ENCODE peak calls at places on chromosomes 4 and X, in five cellular contexts. K is foreskin fibroblast, N is neural progenitor cell, B is right lobe of liver, D is uterus. T is an unnamed sample.

GRCh38 chr4:1113311-1114009 is at the start of gene RNF212:
- DNase-seq in K (no peak), N (peak; percentile 39), D (no peak), B (no peak), T (no peak)

GRCh38 chrX:50827996-50828395 is 14.0 kb upstream of the SHROOM4 start:
- DNase-seq in N (no peak), B (no peak), D (no peak), K (no peak), T (no peak)

GRCh38 chrX:12991575-12991974 is 16.7 kb downstream of the TMSB4X start:
- DNase-seq in D (no peak), B (no peak), N (no peak), K (no peak), T (no peak)

GRCh38 chrX:20913760-20914159 is 460.5 kb upstream of the CNKSR2 start:
- DNase-seq in D (no peak), K (no peak), N (peak; percentile 54), B (no peak), T (no peak)

GRCh38 chr4:186118582-186118981 is 14.1 kb downstream of the FAM149A start:
- DNase-seq in B (no peak), K (no peak), N (no peak), D (no peak), T (no peak)

GRCh38 chrX:21926527-21927278 is 13.8 kb upstream of the SMS start:
- DNase-seq in D (no peak), N (no peak), K (peak; percentile 84), B (no peak), T (peak; percentile 45)

GRCh38 chr4:3246458-3247398 is 2.2 kb upstream of the MSANTD1 start:
- DNase-seq in D (no peak), K (no peak), N (no peak), B (no peak), T (no peak)

GRCh38 chrX:68238568-68238967 is 194.7 kb downstream of the OPHN1 start:
- DNase-seq in B (no peak), N (peak; percentile 21), K (no peak), D (no peak), T (peak; percentile 1)

GRCh38 chr4:113445286-113445685 is 316.3 kb downstream of the CAMK2D start:
- DNase-seq in K (peak; percentile 93), B (no peak), D (peak; percentile 78), N (no peak), T (no peak)

GRCh38 chr4:74096265-74096980 is 2.6 kb downstream of the CXCL2 start:
- DNase-seq in D (no peak), B (peak; percentile 58), K (no peak), N (no peak), T (no peak)

GRCh38 chr4:8838911-8839431 is 32.7 kb downstream of the HMX1 start:
- DNase-seq in D (no peak), N (no peak), B (no peak), K (no peak), T (no peak)

GRCh38 chr4:155809835-155810234 is 51.0 kb downstream of the GUCY1B1 start:
- DNase-seq in B (no peak), D (no peak), N (peak; percentile 77), K (peak; percentile 76), T (peak; percentile 93)

GRCh38 chr4:73599182-73599581 is 21.1 kb downstream of the RASSF6 start:
- DNase-seq in K (peak; percentile 62), N (peak; percentile 39), B (no peak), D (no peak), T (no peak)

GRCh38 chr4:88418411-88418810 is 38.5 kb upstream of the HERC5 start:
- DNase-seq in B (no peak), N (no peak), D (no peak), K (no peak), T (no peak)

GRCh38 chrX:134512566-134512965 is 52.6 kb downstream of the HPRT1 start:
- DNase-seq in K (peak; percentile 61), N (no peak), D (no peak), B (no peak), T (no peak)

GRCh38 chrX:109301177-109301576 is 180.7 kb downstream of the GUCY2F start:
- DNase-seq in N (no peak), B (no peak), D (no peak), K (no peak), T (no peak)

GRCh38 chr4:86032476-86033022 is 327.3 kb downstream of the MAPK10 start:
- DNase-seq in N (no peak), B (no peak), D (peak; percentile 24), K (peak; percentile 85), T (no peak)

GRCh38 chrX:22395372-22395771 is 122.7 kb downstream of the CBLL2 start:
- DNase-seq in B (no peak), N (no peak), D (no peak), K (no peak), T (no peak)

GRCh38 chrX:31836479-31836878 is 764.6 kb upstream of the FTHL17 start:
- DNase-seq in B (no peak), K (no peak), D (no peak), N (no peak), T (no peak)

GRCh38 chrX:13059676-13060499 is 15.5 kb upstream of the FAM9C start:
- DNase-seq in K (peak; percentile 76), D (no peak), B (no peak), N (no peak), T (no peak)

GRCh38 chr4:146235654-146236570 is 21.6 kb downstream of the REELD1 start:
- DNase-seq in K (no peak), D (no peak), N (no peak), B (no peak), T (no peak)

GRCh38 chr4:147518846-147519767 is 38.2 kb downstream of the EDNRA start:
- DNase-seq in K (peak; percentile 63), N (peak; percentile 77), D (peak; percentile 63), B (no peak), T (peak; percentile 87)

GRCh38 chr4:3858765-3859388 is 92.7 kb downstream of the ADRA2C start:
- DNase-seq in N (no peak), D (no peak), B (no peak), K (no peak), T (no peak)

GRCh38 chrX:12370444-12371089 is 232.3 kb downstream of the FRMPD4 start:
- DNase-seq in D (peak; percentile 13), N (no peak), K (peak; percentile 76), B (no peak), T (no peak)

GRCh38 chr4:139050436-139050835 is 34.9 kb downstream of the NOCT start:
- DNase-seq in B (no peak), K (no peak), N (no peak), D (no peak), T (no peak)

GRCh38 chr4:101695176-101695575 is 95.4 kb upstream of the BANK1 start:
- DNase-seq in K (no peak), N (no peak), D (no peak), B (no peak), T (no peak)

GRCh38 chrX:77668391-77669237 is 117.4 kb downstream of the ATRX start:
- DNase-seq in D (no peak), B (no peak), K (peak; percentile 30), N (no peak), T (no peak)

GRCh38 chr4:12146349-12146748 is 717.7 kb upstream of the HS3ST1 start:
- DNase-seq in N (peak; percentile 43), K (no peak), B (no peak), D (no peak), T (no peak)

GRCh38 chr4:173509031-173510001 is 20.7 kb downstream of the HAND2 start:
- DNase-seq in K (peak; percentile 62), B (no peak), D (peak; percentile 62), N (peak; percentile 66), T (peak; percentile 38)
- H3K4me3 ChIP-seq in K (peak overlapping the region; percentile 53), B (peak overlapping the region; percentile 28), D (peak overlapping the region; percentile 43), N (peak overlapping the region; percentile 48), T (peak overlapping the region; percentile 52)

GRCh38 chr4:153593166-153593565 is 90.9 kb upstream of the TLR2 start:
- DNase-seq in D (no peak), N (no peak), B (no peak), K (no peak), T (no peak)
- TF ChIP-seq CTCF in D (no peak), N (no peak), B (no peak), K (no peak), T (no peak)

DNA sequence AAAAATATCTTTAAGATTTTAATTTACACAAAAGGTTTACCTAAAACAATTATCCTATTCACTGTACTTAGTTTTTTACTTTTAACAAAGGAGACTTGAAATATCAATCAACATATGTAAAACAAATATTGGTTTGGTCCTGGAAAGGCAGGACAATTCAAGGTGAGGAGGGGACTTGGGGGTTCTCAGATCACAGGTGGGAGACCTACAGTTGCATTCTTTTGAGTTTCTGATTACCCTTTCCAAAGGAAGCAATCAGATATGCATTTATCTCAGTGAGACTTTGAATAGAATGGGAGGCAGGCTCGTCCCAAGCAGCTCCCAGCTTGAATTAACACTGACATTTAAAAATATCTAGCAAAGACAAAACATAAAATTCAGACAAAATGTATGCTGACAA is 1917.3 kb downstream of the C4orf33 start:
- DNase-seq in B (no peak), K (no peak), D (no peak), N (no peak), T (no peak)
- H3K4me3 ChIP-seq in B (no peak overlapping the region), K (no peak overlapping the region), D (no peak overlapping the region), N (no peak overlapping the region), T (no peak overlapping the region)

DNA sequence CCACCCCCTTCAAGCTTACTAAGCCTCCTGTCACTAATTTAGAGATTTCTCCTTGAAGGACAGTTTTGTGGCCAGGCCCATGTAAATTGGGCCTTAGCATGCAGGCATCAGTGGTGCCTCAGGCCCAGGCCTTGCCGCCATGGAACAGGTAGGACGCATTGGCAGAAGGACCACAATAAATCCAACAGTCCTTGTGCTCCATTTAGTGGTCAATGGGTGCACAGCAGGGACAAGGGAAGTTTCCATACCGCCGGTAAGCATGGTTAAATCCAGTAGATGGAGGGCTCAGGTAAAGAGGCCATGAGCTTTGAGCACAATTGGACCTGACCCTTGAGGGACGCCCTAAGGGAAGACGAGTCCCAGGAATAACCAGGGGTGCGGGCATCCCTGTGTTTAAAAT is 97.3 kb downstream of the UGT2B28 start:
- DNase-seq in B (no peak), N (no peak), D (no peak), K (no peak), T (no peak)
- TF ChIP-seq CTCF in B (no peak), N (no peak), D (no peak), K (no peak), T (peak; percentile 1)

DNA sequence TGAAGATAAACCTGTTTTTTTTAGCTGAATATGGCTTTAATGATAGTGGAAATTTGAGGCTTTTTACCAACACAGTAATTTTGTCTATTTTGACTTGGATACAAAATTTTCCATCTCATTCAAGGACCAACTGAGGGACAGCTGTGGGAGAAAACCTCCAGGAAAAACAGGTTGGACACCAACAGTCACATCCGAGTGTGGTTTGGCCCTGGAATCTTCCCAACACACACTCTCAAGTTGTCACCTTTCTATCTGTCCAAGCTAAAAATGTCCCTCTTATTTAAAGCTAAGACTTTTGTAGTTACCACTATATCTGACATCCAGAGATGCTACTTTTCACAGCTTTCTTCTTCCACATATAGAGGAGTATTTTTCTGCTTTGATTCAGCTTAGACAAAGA is 404.9 kb downstream of the PCDH7 start:
- DNase-seq in D (no peak), N (no peak), B (no peak), K (no peak), T (no peak)
- H3K4me3 ChIP-seq in D (no peak overlapping the region), N (no peak overlapping the region), B (no peak overlapping the region), K (no peak overlapping the region), T (no peak overlapping the region)